ENCODE peak calls at places on chromosomes 3 and 15, in six cellular contexts. One of them, this sample, is unnamed. For H3K27me3 and H3K36me3, the result is how much of the 10 kb centered on the place peaks cover.

GRCh38 chr3:185820973-185821758 is 3.7 kb downstream of the IGF2BP2 start:
- DNase-seq in mesendoderm: peak
- DNase-seq in PC-3: peak
- DNase-seq in fibroblast of lung: peak
- DNase-seq in astrocyte: peak
- DNase-seq in body of pancreas: no peak
- DNase-seq in this sample: no peak

GRCh38 chr3:107206141-107206540 is 171.1 kb upstream of the CCDC54 start:
- DNase-seq in mesendoderm: peak
- DNase-seq in PC-3: peak
- DNase-seq in fibroblast of lung: peak
- DNase-seq in astrocyte: peak
- DNase-seq in body of pancreas: no peak
- DNase-seq in this sample: peak

GRCh38 chr3:76107935-76108570 is 322.7 kb upstream of the ZNF717 start:
- DNase-seq in mesendoderm: peak
- DNase-seq in PC-3: peak
- DNase-seq in fibroblast of lung: peak
- DNase-seq in astrocyte: peak
- DNase-seq in body of pancreas: peak
- DNase-seq in this sample: peak

GRCh38 chr3:38578551-38578950 is 70.9 kb downstream of the SCN5A start:
- DNase-seq in mesendoderm: no peak
- DNase-seq in PC-3: no peak
- DNase-seq in fibroblast of lung: no peak
- DNase-seq in astrocyte: no peak
- DNase-seq in body of pancreas: no peak
- DNase-seq in this sample: no peak

GRCh38 chr3:31105438-31106077 is 211.1 kb upstream of the GADL1 start:
- DNase-seq in mesendoderm: no peak
- DNase-seq in PC-3: peak
- DNase-seq in fibroblast of lung: peak
- DNase-seq in astrocyte: peak
- DNase-seq in body of pancreas: no peak
- DNase-seq in this sample: no peak

GRCh38 chr3:9810846-9811245 is 784 bp downstream of the TTLL3 start:
- DNase-seq in mesendoderm: no peak
- DNase-seq in PC-3: no peak
- DNase-seq in fibroblast of lung: no peak
- DNase-seq in astrocyte: no peak
- DNase-seq in body of pancreas: no peak
- DNase-seq in this sample: no peak

GRCh38 chr15:22813844-22814243 is 24.6 kb upstream of the NIPA2 start:
- DNase-seq in mesendoderm: no peak
- DNase-seq in PC-3: no peak
- DNase-seq in fibroblast of lung: no peak
- DNase-seq in astrocyte: no peak
- DNase-seq in body of pancreas: no peak
- DNase-seq in this sample: no peak

GRCh38 chr15:68693071-68693470 is 114.3 kb downstream of the CORO2B start:
- DNase-seq in mesendoderm: peak
- DNase-seq in PC-3: no peak
- DNase-seq in fibroblast of lung: peak
- DNase-seq in astrocyte: no peak
- DNase-seq in body of pancreas: no peak
- DNase-seq in this sample: no peak

GRCh38 chr3:64268926-64269325 is 43.7 kb upstream of the PRICKLE2 start:
- DNase-seq in mesendoderm: no peak
- DNase-seq in PC-3: no peak
- DNase-seq in fibroblast of lung: no peak
- DNase-seq in astrocyte: no peak
- DNase-seq in body of pancreas: no peak
- DNase-seq in this sample: no peak

GRCh38 chr15:25501828-25502446 is 63.1 kb upstream of the UBE3A start:
- DNase-seq in mesendoderm: peak
- DNase-seq in PC-3: peak
- DNase-seq in fibroblast of lung: peak
- DNase-seq in astrocyte: no peak
- DNase-seq in body of pancreas: peak
- DNase-seq in this sample: peak

GRCh38 chr15:91940466-91941381 is 87.2 kb downstream of the SLCO3A1 start:
- DNase-seq in mesendoderm: no peak
- DNase-seq in PC-3: no peak
- DNase-seq in fibroblast of lung: no peak
- DNase-seq in astrocyte: no peak
- DNase-seq in body of pancreas: no peak
- DNase-seq in this sample: no peak

GRCh38 chr3:124650798-124651197 is 79.5 kb upstream of the UMPS start:
- DNase-seq in mesendoderm: no peak
- DNase-seq in PC-3: no peak
- DNase-seq in fibroblast of lung: no peak
- DNase-seq in astrocyte: no peak
- DNase-seq in body of pancreas: no peak
- DNase-seq in this sample: no peak

GRCh38 chr3:121759541-121760202 is 10.1 kb upstream of the GOLGB1 start:
- DNase-seq in mesendoderm: no peak
- DNase-seq in PC-3: no peak
- DNase-seq in fibroblast of lung: no peak
- DNase-seq in astrocyte: no peak
- DNase-seq in body of pancreas: no peak
- DNase-seq in this sample: no peak

GRCh38 chr3:20104167-20104661 is 64.0 kb downstream of the KAT2B start:
- DNase-seq in mesendoderm: peak
- DNase-seq in PC-3: no peak
- DNase-seq in fibroblast of lung: no peak
- DNase-seq in astrocyte: no peak
- DNase-seq in body of pancreas: no peak
- DNase-seq in this sample: no peak

GRCh38 chr3:52393131-52393807 is 51.6 kb downstream of the SEMA3G start:
- DNase-seq in mesendoderm: no peak
- DNase-seq in PC-3: no peak
- DNase-seq in fibroblast of lung: no peak
- DNase-seq in astrocyte: no peak
- DNase-seq in body of pancreas: no peak
- DNase-seq in this sample: no peak

GRCh38 chr3:32681811-32682210 is 3.2 kb upstream of the CNOT10 start:
- DNase-seq in mesendoderm: no peak
- DNase-seq in PC-3: peak
- DNase-seq in fibroblast of lung: peak
- DNase-seq in astrocyte: no peak
- DNase-seq in body of pancreas: no peak
- DNase-seq in this sample: no peak

GRCh38 chr15:89556413-89557262 is 18.6 kb upstream of the TICRR start:
- DNase-seq in mesendoderm: peak
- DNase-seq in PC-3: peak
- DNase-seq in fibroblast of lung: peak
- DNase-seq in astrocyte: peak
- DNase-seq in body of pancreas: peak
- DNase-seq in this sample: peak

GRCh38 chr15:68652141-68652540 is 73.3 kb downstream of the CORO2B start:
- DNase-seq in mesendoderm: no peak
- DNase-seq in PC-3: no peak
- DNase-seq in fibroblast of lung: no peak
- DNase-seq in astrocyte: no peak
- DNase-seq in body of pancreas: peak
- DNase-seq in this sample: peak

GRCh38 chr3:81395739-81396138 is 365.7 kb downstream of the GBE1 start:
- DNase-seq in mesendoderm: peak
- DNase-seq in PC-3: no peak
- DNase-seq in fibroblast of lung: no peak
- DNase-seq in astrocyte: no peak
- DNase-seq in body of pancreas: no peak
- DNase-seq in this sample: peak

GRCh38 chr3:111534701-111535100 is 7.3 kb upstream of the CD96 start:
- DNase-seq in mesendoderm: no peak
- DNase-seq in PC-3: peak
- DNase-seq in fibroblast of lung: peak
- DNase-seq in astrocyte: peak
- DNase-seq in body of pancreas: no peak
- DNase-seq in this sample: no peak

GRCh38 chr3:3579658-3580057 is 219.6 kb upstream of the LRRN1 start:
- DNase-seq in mesendoderm: no peak
- DNase-seq in PC-3: no peak
- DNase-seq in fibroblast of lung: no peak
- DNase-seq in astrocyte: no peak
- DNase-seq in body of pancreas: no peak
- DNase-seq in this sample: no peak

DNA sequence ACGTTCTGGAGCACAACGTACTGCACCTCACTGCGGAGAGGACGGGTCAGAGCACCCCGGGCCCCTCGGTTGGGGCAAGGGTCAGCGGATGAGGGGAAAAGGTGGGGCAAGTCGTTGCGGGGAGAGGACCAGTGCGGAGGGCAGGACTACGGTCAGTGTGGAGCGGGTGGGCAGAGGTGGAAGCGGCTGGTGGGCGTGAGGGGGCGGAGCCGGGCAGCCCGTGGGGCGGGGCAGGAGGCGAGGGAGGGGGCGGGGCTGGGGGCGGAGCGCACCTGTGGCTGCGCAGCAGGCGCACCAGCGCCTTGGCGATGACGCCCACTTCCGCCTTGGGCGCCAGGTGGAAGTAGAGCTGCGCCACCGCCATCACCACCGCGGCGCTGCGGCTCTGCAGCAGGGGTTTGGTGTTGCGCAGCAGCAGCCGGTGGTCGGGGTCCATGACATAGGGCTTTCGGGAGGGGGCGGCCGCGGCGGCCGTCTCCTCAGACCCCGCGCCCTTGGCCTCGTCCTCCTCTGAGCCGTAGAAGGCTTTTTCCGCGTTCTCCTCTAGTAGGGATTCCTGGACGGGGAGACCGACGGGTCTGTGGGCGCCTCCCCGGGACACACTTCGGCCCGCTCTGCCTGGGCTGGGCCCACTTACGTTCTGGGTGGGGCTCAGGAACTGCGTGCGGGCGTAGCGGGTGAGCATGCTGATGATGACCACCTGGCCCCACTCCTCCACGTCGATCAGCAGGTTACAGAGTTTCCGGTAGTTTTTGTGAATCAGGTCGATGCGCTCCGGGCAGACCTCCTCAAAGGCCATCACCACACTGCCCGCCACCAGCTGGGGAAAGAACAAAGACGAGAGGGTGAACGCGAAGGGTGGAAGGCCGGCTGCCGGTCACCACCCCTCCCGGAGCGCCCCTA is 29.2 kb downstream of the AP3B2 start:
- DNase-seq in mesendoderm: peak
- DNase-seq in PC-3: peak
- DNase-seq in fibroblast of lung: no peak
- DNase-seq in astrocyte: no peak
- DNase-seq in body of pancreas: peak
- DNase-seq in this sample: peak
- H3K27me3 ChIP-seq in mesendoderm: under half
- H3K27me3 ChIP-seq in PC-3: under half
- H3K27me3 ChIP-seq in fibroblast of lung: under half
- H3K27me3 ChIP-seq in astrocyte: under half
- H3K27me3 ChIP-seq in body of pancreas: under half
- H3K27me3 ChIP-seq in this sample: under half

GRCh38 chr3:45974686-45975085 is 20.9 kb downstream of the FYCO1 start:
- DNase-seq in mesendoderm: no peak
- DNase-seq in PC-3: no peak
- DNase-seq in fibroblast of lung: no peak
- DNase-seq in astrocyte: no peak
- DNase-seq in body of pancreas: no peak
- DNase-seq in this sample: no peak
- H3K36me3 ChIP-seq in mesendoderm: under half
- H3K36me3 ChIP-seq in PC-3: under half
- H3K36me3 ChIP-seq in fibroblast of lung: under half
- H3K36me3 ChIP-seq in astrocyte: under half
- H3K36me3 ChIP-seq in body of pancreas: under half
- H3K36me3 ChIP-seq in this sample: under half

DNA sequence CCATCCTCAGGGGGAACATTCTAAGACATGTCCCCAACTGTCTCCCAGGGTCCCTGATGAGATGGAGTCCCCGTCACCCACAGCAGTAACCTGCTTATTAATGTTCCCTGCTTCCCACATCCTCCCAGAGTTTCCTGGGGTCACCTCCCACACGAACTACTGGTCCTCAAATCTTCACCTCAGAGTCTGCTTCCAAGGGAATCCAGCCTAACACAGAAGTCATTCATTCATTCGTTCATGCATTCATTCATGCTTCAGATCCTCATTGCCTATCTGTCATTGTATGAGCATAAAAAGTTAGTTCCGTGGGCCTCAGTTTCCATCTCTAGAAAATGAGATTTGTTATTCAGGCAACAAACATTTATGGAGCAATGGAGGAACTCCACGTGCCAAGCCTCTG is 516.2 kb downstream of the SHQ1 start:
- DNase-seq in mesendoderm: no peak
- DNase-seq in PC-3: no peak
- DNase-seq in fibroblast of lung: no peak
- DNase-seq in astrocyte: no peak
- DNase-seq in body of pancreas: no peak
- DNase-seq in this sample: no peak
- H3K27me3 ChIP-seq in mesendoderm: under half
- H3K27me3 ChIP-seq in PC-3: under half
- H3K27me3 ChIP-seq in fibroblast of lung: under half
- H3K27me3 ChIP-seq in astrocyte: under half
- H3K27me3 ChIP-seq in body of pancreas: under half
- H3K27me3 ChIP-seq in this sample: under half

GRCh38 chr15:39957481-39957880 is 23.6 kb downstream of the EIF2AK4 start:
- DNase-seq in mesendoderm: no peak
- DNase-seq in PC-3: no peak
- DNase-seq in fibroblast of lung: no peak
- DNase-seq in astrocyte: no peak
- DNase-seq in body of pancreas: no peak
- DNase-seq in this sample: no peak

GRCh38 chr15:39961051-39961450 is 27.1 kb downstream of the EIF2AK4 start:
- DNase-seq in mesendoderm: no peak
- DNase-seq in PC-3: no peak
- DNase-seq in fibroblast of lung: peak
- DNase-seq in astrocyte: peak
- DNase-seq in body of pancreas: no peak
- DNase-seq in this sample: no peak

GRCh38 chr15:39963806-39964205 is 29.9 kb downstream of the EIF2AK4 start:
- DNase-seq in mesendoderm: no peak
- DNase-seq in PC-3: no peak
- DNase-seq in fibroblast of lung: no peak
- DNase-seq in astrocyte: no peak
- DNase-seq in body of pancreas: no peak
- DNase-seq in this sample: no peak

GRCh38 chr15:39959411-39959810 is 25.5 kb downstream of the EIF2AK4 start:
- DNase-seq in mesendoderm: no peak
- DNase-seq in PC-3: no peak
- DNase-seq in fibroblast of lung: no peak
- DNase-seq in astrocyte: peak
- DNase-seq in body of pancreas: no peak
- DNase-seq in this sample: no peak

GRCh38 chr15:39960411-39960810 is 26.5 kb downstream of the EIF2AK4 start:
- DNase-seq in mesendoderm: no peak
- DNase-seq in PC-3: no peak
- DNase-seq in fibroblast of lung: no peak
- DNase-seq in astrocyte: no peak
- DNase-seq in body of pancreas: no peak
- DNase-seq in this sample: no peak
- H3K36me3 ChIP-seq in mesendoderm: under half
- H3K36me3 ChIP-seq in PC-3: half or more
- H3K36me3 ChIP-seq in fibroblast of lung: under half
- H3K36me3 ChIP-seq in astrocyte: half or more
- H3K36me3 ChIP-seq in body of pancreas: under half
- H3K36me3 ChIP-seq in this sample: under half

GRCh38 chr15:45389351-45389750 is 11.0 kb upstream of the GATM start:
- DNase-seq in mesendoderm: no peak
- DNase-seq in PC-3: no peak
- DNase-seq in fibroblast of lung: no peak
- DNase-seq in astrocyte: no peak
- DNase-seq in body of pancreas: peak
- DNase-seq in this sample: no peak
- H3K27me3 ChIP-seq in mesendoderm: under half
- H3K27me3 ChIP-seq in PC-3: under half
- H3K27me3 ChIP-seq in fibroblast of lung: under half
- H3K27me3 ChIP-seq in astrocyte: under half
- H3K27me3 ChIP-seq in body of pancreas: under half
- H3K27me3 ChIP-seq in this sample: under half

This sample was measured in H7.